ENCODE peak calls at places on chromosomes 1 and 21, in five cellular contexts. One of them, this sample, is unnamed.
A peak's percentile ranks its signal among the peaks of the same experiment; 100 is the strongest.

GRCh38 chr1:212814989-212815388 is 23.3 kb downstream of the TATDN3 start:
- DNase-seq in heart right ventricle: no peak
- DNase-seq in neural progenitor cell: no peak
- DNase-seq in A549: no peak
- DNase-seq in GM10248: no peak
- DNase-seq in this sample: no peak

GRCh38 chr1:10664251-10664650 is 132.2 kb downstream of the CASZ1 start:
- DNase-seq in A549: no peak
- DNase-seq in neural progenitor cell: peak; percentile 85
- DNase-seq in GM10248: no peak
- DNase-seq in heart right ventricle: no peak
- DNase-seq in this sample: no peak

GRCh38 chr1:53959664-53960250 is 13.6 kb downstream of the LRRC42 start:
- DNase-seq in A549: peak; percentile 33
- DNase-seq in GM10248: peak; percentile 42
- DNase-seq in neural progenitor cell: no peak
- DNase-seq in heart right ventricle: no peak
- DNase-seq in this sample: no peak

GRCh38 chr1:202235003-202235660 is 41.5 kb downstream of the LGR6 start:
- DNase-seq in A549: no peak
- DNase-seq in neural progenitor cell: no peak
- DNase-seq in heart right ventricle: no peak
- DNase-seq in GM10248: no peak
- DNase-seq in this sample: no peak

GRCh38 chr21:43806017-43806710 is 16.8 kb downstream of the RRP1 start:
- DNase-seq in heart right ventricle: no peak
- DNase-seq in GM10248: no peak
- DNase-seq in A549: no peak
- DNase-seq in neural progenitor cell: no peak
- DNase-seq in this sample: no peak

GRCh38 chr21:36909901-36910561 is 56.4 kb downstream of the HLCS start:
- DNase-seq in GM10248: no peak
- DNase-seq in A549: peak; percentile 61
- DNase-seq in heart right ventricle: no peak
- DNase-seq in neural progenitor cell: no peak
- DNase-seq in this sample: no peak

GRCh38 chr1:200336111-200336845 is 73.6 kb downstream of the ZNF281 start:
- DNase-seq in heart right ventricle: no peak
- DNase-seq in GM10248: no peak
- DNase-seq in neural progenitor cell: no peak
- DNase-seq in A549: peak; percentile 51
- DNase-seq in this sample: no peak

GRCh38 chr1:23100074-23100748 is 68.4 kb downstream of the LUZP1 start:
- DNase-seq in GM10248: no peak
- DNase-seq in neural progenitor cell: peak; percentile 27
- DNase-seq in heart right ventricle: no peak
- DNase-seq in A549: peak; percentile 32
- DNase-seq in this sample: no peak

GRCh38 chr1:243883551-243883950 is 33.5 kb upstream of the AKT3 start:
- DNase-seq in neural progenitor cell: no peak
- DNase-seq in heart right ventricle: no peak
- DNase-seq in GM10248: no peak
- DNase-seq in A549: no peak
- DNase-seq in this sample: no peak

GRCh38 chr1:199931666-199932377 is 95.7 kb upstream of the NR5A2 start:
- DNase-seq in GM10248: no peak
- DNase-seq in neural progenitor cell: no peak
- DNase-seq in heart right ventricle: no peak
- DNase-seq in A549: no peak
- DNase-seq in this sample: no peak

GRCh38 chr1:85295006-85295431 is 18.6 kb upstream of the BCL10 start:
- DNase-seq in GM10248: no peak
- DNase-seq in A549: no peak
- DNase-seq in neural progenitor cell: no peak
- DNase-seq in heart right ventricle: no peak
- DNase-seq in this sample: no peak

GRCh38 chr21:37513383-37513782 is 146.8 kb downstream of the DYRK1A start:
- DNase-seq in neural progenitor cell: no peak
- DNase-seq in GM10248: no peak
- DNase-seq in heart right ventricle: no peak
- DNase-seq in A549: no peak
- DNase-seq in this sample: no peak

GRCh38 chr1:228141871-228142615 is 2.0 kb downstream of the GUK1 start:
- DNase-seq in heart right ventricle: no peak
- DNase-seq in GM10248: no peak
- DNase-seq in A549: no peak
- DNase-seq in neural progenitor cell: no peak
- DNase-seq in this sample: no peak

GRCh38 chr21:15801352-15801863 is 71.6 kb downstream of the USP25 start:
- DNase-seq in A549: no peak
- DNase-seq in heart right ventricle: no peak
- DNase-seq in neural progenitor cell: no peak
- DNase-seq in GM10248: no peak
- DNase-seq in this sample: no peak

GRCh38 chr1:221841291-221841982 is 99.5 kb upstream of the DUSP10 start:
- DNase-seq in neural progenitor cell: no peak
- DNase-seq in A549: no peak
- DNase-seq in heart right ventricle: no peak
- DNase-seq in GM10248: no peak
- DNase-seq in this sample: no peak

GRCh38 chr1:20323613-20323920 is 32.9 kb downstream of the VWA5B1 start:
- DNase-seq in heart right ventricle: no peak
- DNase-seq in GM10248: no peak
- DNase-seq in neural progenitor cell: no peak
- DNase-seq in A549: no peak
- DNase-seq in this sample: no peak

GRCh38 chr1:45205000-45205909 is 1.1 kb downstream of the ZSWIM5 start:
- DNase-seq in heart right ventricle: peak; percentile 32
- DNase-seq in GM10248: no peak
- DNase-seq in neural progenitor cell: peak; percentile 86
- DNase-seq in A549: peak; percentile 21
- DNase-seq in this sample: no peak

GRCh38 chr1:6857831-6858230 is 72.6 kb downstream of the CAMTA1 start:
- DNase-seq in heart right ventricle: no peak
- DNase-seq in neural progenitor cell: no peak
- DNase-seq in GM10248: no peak
- DNase-seq in A549: no peak
- DNase-seq in this sample: no peak

GRCh38 chr1:67888707-67889106 is 55.4 kb upstream of the GNG12 start:
- DNase-seq in heart right ventricle: no peak
- DNase-seq in A549: no peak
- DNase-seq in neural progenitor cell: peak; percentile 81
- DNase-seq in GM10248: no peak
- DNase-seq in this sample: no peak

GRCh38 chr1:209600541-209600940 is 17.0 kb downstream of the CAMK1G start:
- DNase-seq in neural progenitor cell: no peak
- DNase-seq in A549: no peak
- DNase-seq in GM10248: no peak
- DNase-seq in heart right ventricle: no peak
- DNase-seq in this sample: no peak

GRCh38 chr1:160978510-160978927 is 23.9 kb upstream of the ITLN2 start:
- DNase-seq in GM10248: no peak
- DNase-seq in neural progenitor cell: no peak
- DNase-seq in A549: no peak
- DNase-seq in heart right ventricle: no peak
- DNase-seq in this sample: no peak

GRCh38 chr1:25927541-25928265 is 21.5 kb upstream of the STMN1 start:
- DNase-seq in heart right ventricle: peak; percentile 14
- DNase-seq in GM10248: no peak
- DNase-seq in neural progenitor cell: peak; percentile 84
- DNase-seq in A549: no peak
- DNase-seq in this sample: no peak

GRCh38 chr1:106524631-106525030 is 531.8 kb upstream of the PRMT6 start:
- DNase-seq in GM10248: no peak
- DNase-seq in neural progenitor cell: no peak
- DNase-seq in A549: no peak
- DNase-seq in heart right ventricle: no peak
- DNase-seq in this sample: no peak

GRCh38 chr1:17069452-17070162 is 15.8 kb upstream of the SDHB start:
- DNase-seq in heart right ventricle: no peak
- DNase-seq in GM10248: no peak
- DNase-seq in A549: no peak
- DNase-seq in neural progenitor cell: no peak
- DNase-seq in this sample: no peak
- TF ChIP-seq CTCF in heart right ventricle: no peak
- TF ChIP-seq CTCF in GM10248: no peak
- TF ChIP-seq CTCF in A549: no peak
- TF ChIP-seq CTCF in neural progenitor cell: no peak
- TF ChIP-seq CTCF in this sample: no peak

GRCh38 chr1:31181515-31182343 is 58.0 kb downstream of the NKAIN1 start:
- DNase-seq in neural progenitor cell: peak; percentile 56
- DNase-seq in A549: peak; percentile 46
- DNase-seq in heart right ventricle: peak; percentile 29
- DNase-seq in GM10248: peak; percentile 73
- DNase-seq in this sample: peak; percentile 53
- TF ChIP-seq CTCF in neural progenitor cell: peak; percentile 60
- TF ChIP-seq CTCF in A549: peak; percentile 62
- TF ChIP-seq CTCF in heart right ventricle: peak; percentile 49
- TF ChIP-seq CTCF in GM10248: peak; percentile 73
- TF ChIP-seq CTCF in this sample: no peak

DNA sequence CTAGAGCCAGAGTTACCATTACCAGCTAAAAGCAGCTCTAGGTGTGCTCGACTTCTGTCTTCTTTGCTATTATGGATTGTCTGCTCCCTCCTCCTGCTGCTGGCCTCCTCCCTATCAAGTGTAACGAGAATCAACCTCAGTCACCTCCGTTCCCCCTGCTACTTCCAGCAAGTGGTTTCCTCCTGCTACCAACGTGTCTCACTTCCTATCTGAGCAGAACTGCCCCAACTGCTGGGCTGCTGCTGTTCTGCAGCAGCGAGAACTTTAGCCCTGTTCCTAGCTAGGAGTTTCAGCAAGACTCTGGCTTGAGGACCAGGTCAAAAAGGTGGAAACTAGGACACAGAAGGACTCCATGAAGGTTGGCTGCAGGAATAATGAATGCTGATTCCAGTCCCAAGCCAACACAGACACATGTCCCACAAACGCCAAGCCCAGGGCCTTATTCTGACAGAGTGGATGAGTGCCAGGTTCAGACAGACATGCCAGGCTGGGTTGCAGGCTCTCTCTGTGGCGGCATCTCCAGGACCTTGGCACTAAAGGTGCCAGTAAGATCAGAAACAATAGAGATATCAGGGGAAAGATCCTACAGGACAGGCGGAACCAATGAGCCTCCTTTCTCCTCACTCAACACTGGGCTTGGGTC is 46.9 kb downstream of the CD34 start:
- DNase-seq in GM10248: peak; percentile 63
- DNase-seq in neural progenitor cell: no peak
- DNase-seq in A549: no peak
- DNase-seq in heart right ventricle: no peak
- DNase-seq in this sample: no peak
- TF ChIP-seq CTCF in GM10248: no peak
- TF ChIP-seq CTCF in neural progenitor cell: no peak
- TF ChIP-seq CTCF in A549: no peak
- TF ChIP-seq CTCF in heart right ventricle: no peak
- TF ChIP-seq CTCF in this sample: no peak

GRCh38 chr21:38847556-38847955 is 41.8 kb downstream of the ETS2 start:
- DNase-seq in GM10248: no peak
- DNase-seq in neural progenitor cell: no peak
- DNase-seq in A549: no peak
- DNase-seq in heart right ventricle: no peak
- DNase-seq in this sample: no peak

GRCh38 chr21:38852278-38852677 is 46.5 kb downstream of the ETS2 start:
- DNase-seq in heart right ventricle: no peak
- DNase-seq in neural progenitor cell: no peak
- DNase-seq in A549: no peak
- DNase-seq in GM10248: no peak
- DNase-seq in this sample: no peak

GRCh38 chr21:38848187-38848609 is 42.5 kb downstream of the ETS2 start:
- DNase-seq in heart right ventricle: peak; percentile 73
- DNase-seq in A549: no peak
- DNase-seq in neural progenitor cell: no peak
- DNase-seq in GM10248: no peak
- DNase-seq in this sample: no peak

GRCh38 chr21:38850277-38850951 is 44.7 kb downstream of the ETS2 start:
- DNase-seq in GM10248: no peak
- DNase-seq in neural progenitor cell: no peak
- DNase-seq in A549: no peak
- DNase-seq in heart right ventricle: no peak
- DNase-seq in this sample: no peak

GRCh38 chr21:38849776-38850175 is 44.0 kb downstream of the ETS2 start:
- DNase-seq in neural progenitor cell: no peak
- DNase-seq in heart right ventricle: no peak
- DNase-seq in A549: no peak
- DNase-seq in GM10248: no peak
- DNase-seq in this sample: no peak
- TF ChIP-seq CTCF in neural progenitor cell: no peak
- TF ChIP-seq CTCF in heart right ventricle: no peak
- TF ChIP-seq CTCF in A549: no peak
- TF ChIP-seq CTCF in GM10248: no peak
- TF ChIP-seq CTCF in this sample: no peak

GRCh38 chr1:39160703-39161102 is 43.8 kb upstream of the MACF1 start:
- DNase-seq in GM10248: no peak
- DNase-seq in heart right ventricle: no peak
- DNase-seq in A549: no peak
- DNase-seq in neural progenitor cell: no peak
- DNase-seq in this sample: no peak
- TF ChIP-seq CTCF in GM10248: no peak
- TF ChIP-seq CTCF in heart right ventricle: no peak
- TF ChIP-seq CTCF in A549: no peak
- TF ChIP-seq CTCF in neural progenitor cell: no peak
- TF ChIP-seq CTCF in this sample: no peak

GRCh38 chr1:230632273-230632873 is 9.9 kb upstream of the COG2 start:
- DNase-seq in GM10248: no peak
- DNase-seq in neural progenitor cell: peak; percentile 70
- DNase-seq in A549: peak; percentile 46
- DNase-seq in heart right ventricle: no peak
- DNase-seq in this sample: no peak
- TF ChIP-seq CTCF in GM10248: peak; percentile 56
- TF ChIP-seq CTCF in neural progenitor cell: peak; percentile 63
- TF ChIP-seq CTCF in A549: peak; percentile 64
- TF ChIP-seq CTCF in heart right ventricle: peak; percentile 12
- TF ChIP-seq CTCF in this sample: no peak

DNA sequence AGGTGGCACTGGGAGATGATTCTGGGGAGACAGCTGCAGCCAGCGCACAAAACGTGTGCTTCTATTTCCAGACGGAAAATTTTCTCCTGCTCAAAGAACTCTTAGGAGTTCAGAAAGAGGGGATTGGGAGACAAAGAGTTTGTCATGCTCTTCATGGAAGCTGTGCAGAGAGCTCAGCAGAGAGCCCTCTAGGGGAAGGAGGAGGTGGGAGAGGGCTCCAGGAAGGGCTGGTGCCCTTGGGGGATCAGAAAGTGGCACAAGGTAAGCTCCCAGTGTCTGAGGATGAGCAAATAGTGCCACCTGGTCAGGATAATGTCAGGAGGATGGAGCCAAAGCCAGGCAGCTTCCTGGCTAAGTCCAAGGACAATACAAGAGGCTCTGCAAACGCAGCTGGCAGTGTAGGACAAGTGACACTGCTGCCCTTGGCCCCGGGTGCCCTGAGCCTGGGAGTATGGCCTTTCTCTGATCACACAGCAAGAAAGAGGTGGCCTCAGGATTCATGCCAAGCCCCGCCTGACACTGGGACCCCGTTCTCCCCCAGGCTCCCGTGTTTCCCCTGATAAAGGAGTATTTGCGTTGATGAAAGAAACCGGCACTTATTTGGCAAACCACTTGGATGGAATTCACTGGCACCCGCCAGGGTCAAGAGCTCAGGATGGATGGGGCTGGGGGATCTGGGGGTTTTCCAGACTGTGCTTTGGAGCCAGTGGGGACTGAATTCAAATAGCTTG is 254.0 kb downstream of the PTPRU start:
- DNase-seq in heart right ventricle: no peak
- DNase-seq in A549: no peak
- DNase-seq in neural progenitor cell: no peak
- DNase-seq in GM10248: no peak
- DNase-seq in this sample: no peak
- TF ChIP-seq CTCF in heart right ventricle: no peak
- TF ChIP-seq CTCF in A549: no peak
- TF ChIP-seq CTCF in neural progenitor cell: peak; percentile 38
- TF ChIP-seq CTCF in GM10248: no peak
- TF ChIP-seq CTCF in this sample: no peak

This sample was measured in activated B cell treated with CpG ODN at 0.5 μM for 24 hours.